ENCODE peak calls at places on chromosomes 12 and 14, in five cellular contexts. G is AG10803, S is iPS DF 19.7, K is adrenal gland, O is HCT116. I is an unnamed sample.

GRCh38 chr12:85277900-85278597 is 2.0 kb upstream of the ALX1 start:
- DNase-seq in G (no peak), S (no peak), K (no peak), O (no peak), I (no peak)

GRCh38 chr12:108120863-108121165 is 8.3 kb upstream of the WSCD2 start:
- DNase-seq in G (no peak), S (no peak), K (no peak), O (no peak), I (no peak)

GRCh38 chr12:106358410-106359241 is 1.1 kb downstream of the POLR3B start:
- DNase-seq in G (no peak), S (no peak), K (peak; percentile 69), O (no peak), I (no peak)

GRCh38 chr12:49260165-49260564 is 4.7 kb upstream of the TUBA1C start:
- DNase-seq in G (peak; percentile 49), S (no peak), K (no peak), O (no peak), I (no peak)

GRCh38 chr12:80917651-80918050 is 20.1 kb downstream of the LIN7A start:
- DNase-seq in G (no peak), S (no peak), K (no peak), O (no peak), I (no peak)

GRCh38 chr14:39467889-39468524 is 35.8 kb upstream of the FBXO33 start:
- DNase-seq in G (peak; percentile 32), S (peak; percentile 28), K (no peak), O (peak; percentile 55), I (no peak)

GRCh38 chr14:24145700-24146621 is at the start of gene PSME2:
- DNase-seq in G (peak; percentile 53), S (no peak), K (no peak), O (no peak), I (no peak)

GRCh38 chr12:48997719-48998496 is 1.3 kb downstream of the DDN start:
- DNase-seq in G (no peak), S (no peak), K (no peak), O (no peak), I (no peak)

GRCh38 chr14:71574976-71575375 is 357.3 kb upstream of the RGS6 start:
- DNase-seq in G (peak; percentile 86), S (peak; percentile 7), K (no peak), O (no peak), I (peak; percentile 28)

GRCh38 chr12:105400227-105400626 is 69.7 kb downstream of the C12orf75 start:
- DNase-seq in G (no peak), S (no peak), K (no peak), O (no peak), I (no peak)

GRCh38 chr12:105420659-105421240 is 90.3 kb downstream of the C12orf75 start:
- DNase-seq in G (peak; percentile 82), S (no peak), K (peak; percentile 57), O (peak; percentile 45), I (no peak)

GRCh38 chr14:90154110-90154509 is 92.3 kb downstream of the KCNK13 start:
- DNase-seq in G (no peak), S (no peak), K (no peak), O (no peak), I (no peak)

GRCh38 chr14:99566390-99567354 is 37.3 kb downstream of the CCDC85C start:
- DNase-seq in G (no peak), S (no peak), K (no peak), O (no peak), I (no peak)

GRCh38 chr12:111182391-111182790 is 186.5 kb downstream of the PHETA1 start:
- DNase-seq in G (no peak), S (no peak), K (no peak), O (no peak), I (no peak)

GRCh38 chr12:79883216-79883615 is 51.7 kb downstream of the PPP1R12A start:
- DNase-seq in G (peak; percentile 33), S (no peak), K (no peak), O (no peak), I (no peak)

GRCh38 chr14:96260341-96260821 is 4.4 kb downstream of the BDKRB1 start:
- DNase-seq in G (peak; percentile 93), S (no peak), K (no peak), O (no peak), I (no peak)

GRCh38 chr14:100115236-100115635 is 44.2 kb downstream of the DEGS2 start:
- DNase-seq in G (no peak), S (no peak), K (no peak), O (no peak), I (no peak)

GRCh38 chr14:91890291-91890749 is 23.0 kb upstream of the TC2N start:
- DNase-seq in G (no peak), S (no peak), K (no peak), O (no peak), I (no peak)

GRCh38 chr12:41762691-41763090 is 382.0 kb downstream of the GXYLT1 start:
- DNase-seq in G (no peak), S (no peak), K (no peak), O (no peak), I (no peak)

GRCh38 chr12:26798669-26799068 is 34.3 kb downstream of the ITPR2 start:
- DNase-seq in G (no peak), S (no peak), K (no peak), O (no peak), I (no peak)

GRCh38 chr12:95908573-95908972 is 33.8 kb downstream of the CCDC38 start:
- DNase-seq in G (peak; percentile 58), S (no peak), K (no peak), O (no peak), I (peak; percentile 62)

GRCh38 chr12:66066071-66066928 is 64.2 kb downstream of the LLPH start:
- DNase-seq in G (peak; percentile 50), S (no peak), K (no peak), O (no peak), I (no peak)

GRCh38 chr12:49868952-49869815 is 26.3 kb upstream of the BCDIN3D start:
- DNase-seq in G (peak; percentile 79), S (no peak), K (peak; percentile 95), O (no peak), I (peak; percentile 26)

GRCh38 chr12:46977976-46978375 is 101.4 kb upstream of the PCED1B start:
- DNase-seq in G (peak; percentile 52), S (no peak), K (no peak), O (no peak), I (no peak)

GRCh38 chr12:92065018-92065499 is 80.6 kb downstream of the BTG1 start:
- DNase-seq in G (peak; percentile 48), S (no peak), K (peak; percentile 27), O (no peak), I (no peak)

GRCh38 chr12:107236824-107237467 is 143.6 kb upstream of the CRY1 start:
- DNase-seq in G (peak; percentile 3), S (no peak), K (no peak), O (no peak), I (peak; percentile 34)

GRCh38 chr14:39459795-39460478 is 27.7 kb upstream of the FBXO33 start:
- DNase-seq in G (no peak), S (no peak), K (no peak), O (no peak), I (no peak)

GRCh38 chr12:96861656-96862055 is 45.4 kb upstream of the NEDD1 start:
- DNase-seq in G (peak; percentile 57), S (no peak), K (no peak), O (no peak), I (no peak)

GRCh38 chr14:45867046-45867894 is 614.3 kb upstream of the MIS18BP1 start:
- DNase-seq in G (no peak), S (no peak), K (no peak), O (no peak), I (no peak)

GRCh38 chr14:71139058-71139946 is 232.0 kb downstream of the PCNX1 start:
- DNase-seq in G (peak; percentile 53), S (no peak), K (peak; percentile 51), O (peak; percentile 21), I (no peak)

GRCh38 chr12:126343352-126343751 is 1278.1 kb downstream of the AACS start:
- DNase-seq in G (no peak), S (no peak), K (no peak), O (no peak), I (no peak)

GRCh38 chr12:102406033-102406584 is 74.3 kb downstream of the IGF1 start:
- DNase-seq in G (peak; percentile 37), S (no peak), K (no peak), O (no peak), I (no peak)

GRCh38 chr12:131912526-131913274 is 16.4 kb upstream of the PUS1 start:
- DNase-seq in G (peak; percentile 80), S (no peak), K (peak; percentile 99), O (peak; percentile 57), I (no peak)

GRCh38 chr12:6613015-6613775 is 6.0 kb upstream of the CHD4 start:
- DNase-seq in G (peak; percentile 70), S (no peak), K (peak; percentile 74), O (peak; percentile 45), I (no peak)

GRCh38 chr12:69428351-69429048 is 41.7 kb upstream of the FRS2 start:
- DNase-seq in G (no peak), S (no peak), K (no peak), O (no peak), I (no peak)

GRCh38 chr14:99579077-99579836 is 24.8 kb downstream of the CCDC85C start:
- DNase-seq in G (no peak), S (no peak), K (no peak), O (no peak), I (no peak)

GRCh38 chr12:53190108-53190729 is 9.5 kb upstream of the CSAD start:
- DNase-seq in G (peak; percentile 57), S (peak; percentile 56), K (peak; percentile 72), O (peak; percentile 23), I (no peak)

I was measured in HS-5.